ENCODE peak calls at places on chromosomes 1 and 21, in four cellular contexts. J, L, I and M are unnamed samples.

GRCh38 chr21:38858429-38859205 is 52.9 kb downstream of the ETS2 start:
- DNase-seq in L (no peak), J (no peak), I (no peak), M (no peak)

GRCh38 chr1:24252185-24252584 is 65.1 kb upstream of the IFNLR1 start:
- DNase-seq in J (no peak), I (no peak), L (no peak), M (no peak)

GRCh38 chr1:31756578-31756977 is 7.6 kb downstream of the ADGRB2 start:
- DNase-seq in L (no peak), I (no peak), J (no peak), M (no peak)

GRCh38 chr1:234997201-234998173 is 131.2 kb downstream of the TOMM20 start:
- DNase-seq in J (peak), I (no peak), L (peak), M (no peak)

GRCh38 chr1:166283190-166283589 is 116.4 kb upstream of the FAM78B start:
- DNase-seq in J (no peak), I (no peak), L (no peak), M (no peak)

GRCh38 chr21:44444286-44444931 is 10.9 kb upstream of the LRRC3 start:
- DNase-seq in J (no peak), I (no peak), L (no peak), M (no peak)

GRCh38 chr1:180386740-180387367 is 115.5 kb downstream of the ACBD6 start:
- DNase-seq in J (no peak), L (peak), I (no peak), M (peak)

GRCh38 chr1:78511334-78511733 is 20.6 kb downstream of the PTGFR start:
- DNase-seq in J (no peak), I (no peak), L (no peak), M (no peak)

GRCh38 chr1:115706774-115707425 is 61.6 kb downstream of the CASQ2 start:
- DNase-seq in L (peak), J (peak), I (no peak), M (peak)

GRCh38 chr1:66752671-66753371 is 562 bp downstream of the DYNLT5 start:
- DNase-seq in L (no peak), I (no peak), J (no peak), M (no peak)

GRCh38 chr1:169550294-169550693 is 36.0 kb downstream of the F5 start:
- DNase-seq in J (peak), I (no peak), L (peak), M (peak)

GRCh38 chr1:201396859-201397464 is 2.2 kb downstream of the LAD1 start:
- DNase-seq in L (no peak), J (no peak), I (no peak), M (no peak)

GRCh38 chr1:43975249-43975961 is 645 bp downstream of the ATP6V0B start:
- DNase-seq in I (no peak), J (peak), L (no peak), M (peak)

GRCh38 chr21:20302084-20302483 is 696.1 kb upstream of the NCAM2 start:
- DNase-seq in L (no peak), J (no peak), I (no peak), M (no peak)

GRCh38 chr1:243490748-243491686 is 235.2 kb downstream of the SDCCAG8 start:
- DNase-seq in J (peak), I (no peak), L (peak), M (no peak)

GRCh38 chr1:226110249-226111108 is 48.0 kb downstream of the H3-3A start:
- DNase-seq in L (peak), I (peak), J (peak), M (peak)

GRCh38 chr1:2127181-2128145 is 67.1 kb downstream of the FAAP20 start:
- DNase-seq in L (no peak), I (no peak), J (no peak), M (no peak)

GRCh38 chr1:164576311-164577271 is 17.6 kb downstream of the PBX1 start:
- DNase-seq in J (peak), L (peak), I (peak), M (no peak)

GRCh38 chr1:108016451-108016920 is 51.5 kb upstream of the VAV3 start:
- DNase-seq in I (no peak), L (peak), J (peak), M (no peak)

GRCh38 chr1:150576794-150577556 is 2.4 kb downstream of the MCL1 start:
- DNase-seq in L (peak), J (peak), I (no peak), M (no peak)

GRCh38 chr1:234743866-234744581 is 134.0 kb upstream of the IRF2BP2 start:
- DNase-seq in L (peak), J (no peak), I (no peak), M (no peak)

GRCh38 chr21:34801519-34802132 is 132.8 kb downstream of the CLIC6 start:
- DNase-seq in L (no peak), I (no peak), J (no peak), M (peak)

GRCh38 chr1:114219247-114219872 is 65.7 kb upstream of the SYT6 start:
- DNase-seq in L (peak), J (peak), I (no peak), M (no peak)
- TF ChIP-seq CTCF in L (peak), J (peak), I (no peak), M (no peak)

GRCh38 chr1:167933779-167934178 is 2.7 kb upstream of the DCAF6 start:
- DNase-seq in I (no peak), J (no peak), L (no peak), M (no peak)
- TF ChIP-seq CTCF in I (no peak), J (no peak), L (no peak), M (no peak)

DNA sequence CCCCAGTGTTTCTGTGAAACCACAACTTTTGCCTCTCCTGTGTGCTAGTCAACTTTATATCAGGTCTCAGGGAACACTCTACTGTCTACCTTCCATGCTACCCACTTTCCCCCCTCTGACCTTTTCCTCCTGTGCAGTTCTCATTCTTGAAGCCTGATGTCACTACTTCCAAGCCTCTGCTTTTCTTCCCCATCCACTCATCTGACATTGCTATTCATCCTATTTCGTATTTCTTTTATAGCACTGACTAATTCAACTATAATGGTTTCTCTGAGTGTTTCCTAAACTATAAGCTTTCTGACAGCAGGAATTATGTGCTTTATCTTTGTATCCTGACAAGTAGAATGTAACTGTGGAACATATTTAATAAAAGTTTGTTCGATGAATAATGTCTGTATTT is 18.2 kb upstream of the DPH5 start:
- DNase-seq in L (peak), I (no peak), J (peak), M (no peak)
- TF ChIP-seq CTCF in L (peak), I (no peak), J (peak), M (no peak)

GRCh38 chr1:222387020-222387816 is 160.7 kb downstream of the HHIPL2 start:
- DNase-seq in L (no peak), I (peak), J (no peak), M (no peak)
- TF ChIP-seq CTCF in L (peak), I (peak), J (peak), M (no peak)